ENCODE peak calls at places on chromosomes 13 and 19, in five cellular contexts. S is RWPE2; C is HCT116; Q is CD8-positive, alpha-beta memory T cell; A is lung. J is an unnamed sample. For H3K27me3 and H3K9me3, the result is how much of the 10 kb centered on the place peaks cover.

GRCh38 chr19:863305-863620 is 3.8 kb downstream of the CFD start:
- DNase-seq in S (no peak), C (no peak), Q (no peak), A (no peak), J (no peak)

GRCh38 chr13:68944272-68944671 is 1163.4 kb upstream of the ATXN8OS start:
- DNase-seq in S (no peak), C (no peak), Q (no peak), A (no peak), J (no peak)

GRCh38 chr19:13961826-13962737 is 9.8 kb downstream of the DCAF15 start:
- DNase-seq in S (no peak), C (no peak), Q (no peak), A (no peak), J (no peak)

GRCh38 chr13:33611016-33611805 is 206.7 kb upstream of the RFC3 start:
- DNase-seq in S (no peak), C (no peak), Q (no peak), A (peak), J (no peak)

GRCh38 chr19:2747349-2747748 is 7.5 kb upstream of the SLC39A3 start:
- DNase-seq in S (no peak), C (no peak), Q (no peak), A (no peak), J (no peak)

GRCh38 chr19:17757125-17757524 is 5.8 kb downstream of the FCHO1 start:
- DNase-seq in S (no peak), C (no peak), Q (no peak), A (no peak), J (no peak)

GRCh38 chr13:45206340-45206739 is 5.5 kb upstream of the KCTD4 start:
- DNase-seq in S (no peak), C (peak), Q (no peak), A (no peak), J (no peak)

GRCh38 chr13:73938375-73939070 is 195.7 kb downstream of the KLF12 start:
- DNase-seq in S (no peak), C (peak), Q (no peak), A (no peak), J (no peak)

GRCh38 chr13:28425796-28426195 is 69.1 kb downstream of the FLT1 start:
- DNase-seq in S (no peak), C (no peak), Q (no peak), A (no peak), J (no peak)

GRCh38 chr19:12790628-12791344 is 500 bp upstream of the JUNB start:
- DNase-seq in S (no peak), C (no peak), Q (no peak), A (no peak), J (no peak)

GRCh38 chr13:75489502-75490263 is 7.7 kb upstream of the TBC1D4 start:
- DNase-seq in S (no peak), C (no peak), Q (no peak), A (peak), J (no peak)

GRCh38 chr13:108597943-108598342 is 31.5 kb upstream of the MYO16 start:
- DNase-seq in S (no peak), C (no peak), Q (no peak), A (no peak), J (no peak)

GRCh38 chr19:1039646-1040475 is at the start of gene ABCA7:
- DNase-seq in S (peak), C (peak), Q (peak), A (peak), J (peak)

GRCh38 chr19:11693505-11694499 is 44.9 kb downstream of the ZNF823 start:
- DNase-seq in S (no peak), C (peak), Q (no peak), A (no peak), J (no peak)

GRCh38 chr13:97254809-97255208 is 32.7 kb downstream of the MBNL2 start:
- DNase-seq in S (no peak), C (peak), Q (no peak), A (no peak), J (no peak)

GRCh38 chr19:14003279-14004051 is 2.7 kb downstream of the RFX1 start:
- DNase-seq in S (no peak), C (no peak), Q (peak), A (no peak), J (no peak)

GRCh38 chr19:10270180-10270615 is 722 bp upstream of the ICAM1 start:
- DNase-seq in S (no peak), C (no peak), Q (peak), A (peak), J (peak)

GRCh38 chr19:13693933-13694332 is 70.4 kb upstream of the MRI1 start:
- DNase-seq in S (no peak), C (no peak), Q (no peak), A (no peak), J (no peak)

GRCh38 chr19:6373813-6374108 is 1.2 kb downstream of the ALKBH7 start:
- DNase-seq in S (no peak), C (no peak), Q (no peak), A (no peak), J (no peak)

GRCh38 chr13:74774252-74774651 is 640.0 kb upstream of the KLF12 start:
- DNase-seq in S (no peak), C (no peak), Q (no peak), A (no peak), J (no peak)

GRCh38 chr19:2329528-2329927 is 1.0 kb downstream of the SPPL2B start:
- DNase-seq in S (no peak), C (no peak), Q (no peak), A (no peak), J (no peak)

GRCh38 chr13:37134411-37135041 is 29.1 kb upstream of the CSNK1A1L start:
- DNase-seq in S (no peak), C (no peak), Q (no peak), A (no peak), J (no peak)

GRCh38 chr13:79966039-79966438 is 374.9 kb downstream of the SPRY2 start:
- DNase-seq in S (no peak), C (no peak), Q (no peak), A (no peak), J (no peak)

GRCh38 chr13:95784161-95784880 is 107.4 kb downstream of the DNAJC3 start:
- DNase-seq in S (no peak), C (no peak), Q (no peak), A (no peak), J (no peak)

GRCh38 chr13:84870190-84870589 is 929.0 kb downstream of the SLITRK6 start:
- DNase-seq in S (no peak), C (no peak), Q (no peak), A (no peak), J (no peak)

GRCh38 chr13:59891053-59891452 is 272.7 kb downstream of the DIAPH3 start:
- DNase-seq in S (no peak), C (no peak), Q (no peak), A (no peak), J (no peak)

GRCh38 chr13:80382576-80382975 is 41.6 kb upstream of the SPRY2 start:
- DNase-seq in S (no peak), C (no peak), Q (no peak), A (no peak), J (no peak)

GRCh38 chr13:32902898-32903297 is 113.3 kb upstream of the KL start:
- DNase-seq in S (no peak), C (no peak), Q (no peak), A (no peak), J (no peak)

GRCh38 chr19:34173145-34173956 is 1.0 kb downstream of the LSM14A start:
- DNase-seq in S (no peak), C (no peak), Q (no peak), A (peak), J (peak)

GRCh38 chr19:18306209-18306902 is 16.5 kb downstream of the LSM4 start:
- DNase-seq in S (no peak), C (no peak), Q (no peak), A (no peak), J (no peak)

GRCh38 chr13:98650376-98651107 is 73.6 kb upstream of the STK24 start:
- DNase-seq in S (no peak), C (no peak), Q (no peak), A (no peak), J (no peak)

GRCh38 chr13:105446197-105446596 is 1089.3 kb downstream of the EFNB2 start:
- DNase-seq in S (no peak), C (no peak), Q (no peak), A (no peak), J (no peak)

GRCh38 chr13:40781717-40782116 is 7.7 kb upstream of the SLC25A15 start:
- DNase-seq in S (no peak), C (no peak), Q (no peak), A (no peak), J (no peak)
- H3K27me3 ChIP-seq in S (under half), C (under half), Q (under half), A (under half), J (under half)

GRCh38 chr13:94217370-94217769 is 262.1 kb downstream of the DCT start:
- DNase-seq in S (no peak), C (no peak), Q (no peak), A (no peak), J (no peak)
- H3K27ac ChIP-seq in S (no peak), C (no peak), Q (no peak), A (no peak), J (no peak)

DNA sequence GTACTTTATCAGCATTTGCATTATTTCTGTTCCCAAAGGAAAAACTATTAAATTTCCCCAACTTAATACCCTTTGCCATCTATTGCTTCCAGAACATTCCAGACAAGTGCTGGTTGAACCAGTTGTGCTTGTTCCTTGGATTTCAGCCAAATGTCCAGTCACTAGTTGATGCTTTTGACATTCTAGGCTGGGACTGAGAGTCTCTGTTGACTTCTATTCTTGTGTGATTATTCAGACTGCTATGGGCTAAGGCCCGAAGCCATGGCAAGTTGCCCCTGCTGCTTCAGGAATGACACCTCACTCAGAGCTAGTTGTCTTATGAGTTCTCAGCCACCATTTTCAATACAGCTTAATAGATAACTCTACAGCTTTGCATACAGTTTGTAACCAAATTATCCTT is 458.1 kb upstream of the ARGLU1 start:
- DNase-seq in S (no peak), C (no peak), Q (no peak), A (peak), J (no peak)
- H3K9me3 ChIP-seq in S (under half), C (under half), Q (under half), A (under half), J (under half)

DNA sequence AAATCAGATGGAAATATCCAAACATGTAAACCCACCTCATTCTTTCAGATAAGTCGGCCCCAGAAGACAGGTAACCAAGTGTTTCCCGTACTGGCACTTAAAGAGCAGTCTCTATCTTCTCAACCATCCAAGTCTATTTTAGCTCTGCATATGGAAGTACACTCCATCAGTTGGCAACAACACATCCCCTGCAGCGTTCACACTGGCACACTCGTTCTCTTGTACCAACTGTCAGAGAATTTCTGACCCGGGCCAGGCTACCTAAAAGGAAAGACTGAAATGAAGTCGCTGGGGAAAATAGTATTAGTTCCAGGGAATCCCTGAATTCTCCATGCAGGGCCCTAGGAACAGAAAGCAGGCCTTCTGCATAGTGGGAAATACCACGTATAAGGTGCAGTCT is 109.3 kb downstream of the RXFP2 start:
- DNase-seq in S (no peak), C (no peak), Q (no peak), A (no peak), J (no peak)
- H3K27me3 ChIP-seq in S (under half), C (half or more), Q (under half), A (under half), J (under half)

GRCh38 chr13:110108348-110109139 is 198.4 kb downstream of the COL4A1 start:
- DNase-seq in S (no peak), C (peak), Q (no peak), A (peak), J (no peak)
- H3K27ac ChIP-seq in S (no peak), C (no peak), Q (no peak), A (peak), J (no peak)